ENCODE peak calls at places on chromosomes 6 and 20, in ten cellular contexts. One of them, this sample, is unnamed.
A peak's percentile ranks its signal among the peaks of the same experiment; 100 is the strongest.

GRCh38 chr20:3751664-3752385 is 15.7 kb downstream of the ADISSP start:
- DNase-seq in HepG2: no peak
- DNase-seq in kidney: no peak
- DNase-seq in adipocyte: no peak
- DNase-seq in H9: peak; percentile 95
- DNase-seq in mammary epithelial cell: no peak
- DNase-seq in HCT116: no peak
- DNase-seq in neural progenitor cell: peak; percentile 87
- DNase-seq in SK-N-MC: no peak
- DNase-seq in IMR-90: no peak
- DNase-seq in this sample: peak; percentile 40

GRCh38 chr6:129497591-129498555 is 212.1 kb downstream of the ARHGAP18 start:
- DNase-seq in mammary epithelial cell: peak; percentile 33
- DNase-seq in HCT116: no peak
- DNase-seq in adipocyte: no peak
- DNase-seq in HepG2: no peak
- DNase-seq in SK-N-MC: no peak
- DNase-seq in H9: no peak
- DNase-seq in IMR-90: peak; percentile 14
- DNase-seq in neural progenitor cell: no peak
- DNase-seq in kidney: no peak
- DNase-seq in this sample: no peak

GRCh38 chr6:33886673-33887144 is 82.9 kb upstream of the MLN start:
- DNase-seq in HCT116: no peak
- DNase-seq in IMR-90: peak; percentile 41
- DNase-seq in kidney: no peak
- DNase-seq in neural progenitor cell: no peak
- DNase-seq in HepG2: no peak
- DNase-seq in adipocyte: peak; percentile 7
- DNase-seq in SK-N-MC: no peak
- DNase-seq in H9: no peak
- DNase-seq in mammary epithelial cell: no peak
- DNase-seq in this sample: no peak

GRCh38 chr20:59737073-59737691 is 132.8 kb downstream of the PHACTR3 start:
- DNase-seq in HCT116: no peak
- DNase-seq in kidney: no peak
- DNase-seq in H9: no peak
- DNase-seq in adipocyte: no peak
- DNase-seq in mammary epithelial cell: no peak
- DNase-seq in IMR-90: no peak
- DNase-seq in neural progenitor cell: no peak
- DNase-seq in SK-N-MC: no peak
- DNase-seq in HepG2: no peak
- DNase-seq in this sample: no peak

GRCh38 chr6:113414511-113414910 is 442.6 kb upstream of the MARCKS start:
- DNase-seq in adipocyte: peak; percentile 85
- DNase-seq in SK-N-MC: no peak
- DNase-seq in HepG2: peak; percentile 40
- DNase-seq in neural progenitor cell: no peak
- DNase-seq in mammary epithelial cell: peak; percentile 76
- DNase-seq in IMR-90: peak; percentile 81
- DNase-seq in HCT116: peak; percentile 57
- DNase-seq in kidney: no peak
- DNase-seq in H9: no peak
- DNase-seq in this sample: no peak

GRCh38 chr6:156953478-156954146 is 176.4 kb downstream of the ARID1B start:
- DNase-seq in mammary epithelial cell: peak; percentile 96
- DNase-seq in IMR-90: peak; percentile 99
- DNase-seq in H9: no peak
- DNase-seq in adipocyte: peak; percentile 98
- DNase-seq in HCT116: peak; percentile 42
- DNase-seq in SK-N-MC: peak; percentile 93
- DNase-seq in neural progenitor cell: peak; percentile 85
- DNase-seq in kidney: no peak
- DNase-seq in HepG2: peak; percentile 95
- DNase-seq in this sample: peak; percentile 30

GRCh38 chr6:56370591-56371198 is 123.3 kb upstream of the COL21A1 start:
- DNase-seq in HCT116: no peak
- DNase-seq in mammary epithelial cell: peak; percentile 92
- DNase-seq in neural progenitor cell: no peak
- DNase-seq in IMR-90: peak; percentile 87
- DNase-seq in H9: no peak
- DNase-seq in kidney: no peak
- DNase-seq in SK-N-MC: no peak
- DNase-seq in HepG2: peak; percentile 58
- DNase-seq in adipocyte: peak; percentile 87
- DNase-seq in this sample: no peak

GRCh38 chr6:168035098-168035660 is 37.7 kb downstream of the KIF25 start:
- DNase-seq in HCT116: no peak
- DNase-seq in IMR-90: peak; percentile 78
- DNase-seq in mammary epithelial cell: no peak
- DNase-seq in HepG2: no peak
- DNase-seq in H9: peak; percentile 83
- DNase-seq in kidney: peak; percentile 89
- DNase-seq in adipocyte: peak; percentile 46
- DNase-seq in neural progenitor cell: peak; percentile 91
- DNase-seq in SK-N-MC: peak; percentile 82
- DNase-seq in this sample: no peak

GRCh38 chr6:24432611-24433010 is 29.9 kb downstream of the MRS2 start:
- DNase-seq in SK-N-MC: no peak
- DNase-seq in kidney: no peak
- DNase-seq in adipocyte: no peak
- DNase-seq in neural progenitor cell: no peak
- DNase-seq in H9: no peak
- DNase-seq in IMR-90: no peak
- DNase-seq in HepG2: no peak
- DNase-seq in HCT116: no peak
- DNase-seq in mammary epithelial cell: no peak
- DNase-seq in this sample: no peak

GRCh38 chr6:137297887-137298286 is 78.7 kb upstream of the IFNGR1 start:
- DNase-seq in SK-N-MC: no peak
- DNase-seq in H9: peak; percentile 91
- DNase-seq in HepG2: no peak
- DNase-seq in kidney: no peak
- DNase-seq in IMR-90: peak; percentile 80
- DNase-seq in mammary epithelial cell: no peak
- DNase-seq in HCT116: no peak
- DNase-seq in neural progenitor cell: peak; percentile 64
- DNase-seq in adipocyte: peak; percentile 16
- DNase-seq in this sample: peak; percentile 88

GRCh38 chr6:14804001-14804401 is 441.9 kb upstream of the JARID2 start:
- DNase-seq in adipocyte: peak; percentile 26
- DNase-seq in IMR-90: no peak
- DNase-seq in SK-N-MC: no peak
- DNase-seq in HepG2: no peak
- DNase-seq in mammary epithelial cell: peak; percentile 80
- DNase-seq in H9: no peak
- DNase-seq in neural progenitor cell: no peak
- DNase-seq in kidney: no peak
- DNase-seq in HCT116: no peak
- DNase-seq in this sample: no peak

GRCh38 chr20:52269327-52269726 is 77.7 kb upstream of the ZFP64 start:
- DNase-seq in HCT116: no peak
- DNase-seq in HepG2: no peak
- DNase-seq in mammary epithelial cell: no peak
- DNase-seq in neural progenitor cell: no peak
- DNase-seq in SK-N-MC: peak; percentile 90
- DNase-seq in IMR-90: no peak
- DNase-seq in H9: no peak
- DNase-seq in adipocyte: peak; percentile 3
- DNase-seq in kidney: no peak
- DNase-seq in this sample: no peak

GRCh38 chr6:161835426-161836029 is 561.7 kb upstream of the AGPAT4 start:
- DNase-seq in IMR-90: no peak
- DNase-seq in HCT116: no peak
- DNase-seq in H9: no peak
- DNase-seq in SK-N-MC: no peak
- DNase-seq in adipocyte: no peak
- DNase-seq in neural progenitor cell: no peak
- DNase-seq in kidney: no peak
- DNase-seq in mammary epithelial cell: no peak
- DNase-seq in HepG2: peak; percentile 13
- DNase-seq in this sample: no peak

GRCh38 chr6:30802731-30803130 is 58.4 kb upstream of the IER3 start:
- DNase-seq in mammary epithelial cell: peak; percentile 54
- DNase-seq in neural progenitor cell: no peak
- DNase-seq in HepG2: no peak
- DNase-seq in adipocyte: no peak
- DNase-seq in kidney: no peak
- DNase-seq in HCT116: no peak
- DNase-seq in SK-N-MC: no peak
- DNase-seq in H9: no peak
- DNase-seq in IMR-90: no peak
- DNase-seq in this sample: no peak

GRCh38 chr20:19881080-19881840 is 123.2 kb downstream of the RIN2 start:
- DNase-seq in H9: no peak
- DNase-seq in HCT116: no peak
- DNase-seq in HepG2: no peak
- DNase-seq in adipocyte: no peak
- DNase-seq in kidney: no peak
- DNase-seq in IMR-90: no peak
- DNase-seq in SK-N-MC: no peak
- DNase-seq in mammary epithelial cell: no peak
- DNase-seq in neural progenitor cell: no peak
- DNase-seq in this sample: no peak
- H3K9ac ChIP-seq in H9: no peak overlapping the region
- H3K9ac ChIP-seq in HCT116: no peak overlapping the region
- H3K9ac ChIP-seq in HepG2: no peak overlapping the region
- H3K9ac ChIP-seq in adipocyte: no peak overlapping the region
- H3K9ac ChIP-seq in kidney: no peak overlapping the region
- H3K9ac ChIP-seq in IMR-90: peak overlapping the region; percentile 81
- H3K9ac ChIP-seq in SK-N-MC: no peak overlapping the region
- H3K9ac ChIP-seq in mammary epithelial cell: no peak overlapping the region
- H3K9ac ChIP-seq in neural progenitor cell: no peak overlapping the region
- H3K9ac ChIP-seq in this sample: no peak overlapping the region

DNA sequence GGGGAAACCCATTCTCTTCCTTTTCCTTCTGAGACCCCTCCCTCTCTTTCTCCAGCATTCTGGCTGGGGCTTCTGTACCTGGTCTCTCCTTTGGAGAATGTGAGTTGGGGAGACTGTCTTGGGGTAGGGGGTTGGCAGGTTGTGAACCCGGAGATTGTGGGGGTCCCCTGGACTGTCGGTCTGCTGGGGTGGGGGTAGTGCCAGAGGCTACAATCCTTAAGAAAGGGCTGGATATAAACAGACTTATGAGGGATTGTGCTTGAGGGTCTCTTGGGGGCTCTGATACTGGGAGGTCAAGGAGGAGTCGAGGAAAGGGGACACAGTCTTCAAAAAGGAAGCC is 2.4 kb downstream of the SPAG4 start:
- DNase-seq in kidney: no peak
- DNase-seq in HepG2: no peak
- DNase-seq in IMR-90: no peak
- DNase-seq in SK-N-MC: no peak
- DNase-seq in neural progenitor cell: no peak
- DNase-seq in adipocyte: no peak
- DNase-seq in H9: no peak
- DNase-seq in HCT116: no peak
- DNase-seq in mammary epithelial cell: no peak
- DNase-seq in this sample: no peak
- H3K9ac ChIP-seq in kidney: no peak overlapping the region
- H3K9ac ChIP-seq in HepG2: peak overlapping the region; percentile 85
- H3K9ac ChIP-seq in IMR-90: peak overlapping the region; percentile 49
- H3K9ac ChIP-seq in SK-N-MC: no peak overlapping the region
- H3K9ac ChIP-seq in neural progenitor cell: no peak overlapping the region
- H3K9ac ChIP-seq in adipocyte: no peak overlapping the region
- H3K9ac ChIP-seq in H9: no peak overlapping the region
- H3K9ac ChIP-seq in HCT116: peak overlapping the region; percentile 72
- H3K9ac ChIP-seq in mammary epithelial cell: no peak overlapping the region
- H3K9ac ChIP-seq in this sample: peak overlapping the region; percentile 79

DNA sequence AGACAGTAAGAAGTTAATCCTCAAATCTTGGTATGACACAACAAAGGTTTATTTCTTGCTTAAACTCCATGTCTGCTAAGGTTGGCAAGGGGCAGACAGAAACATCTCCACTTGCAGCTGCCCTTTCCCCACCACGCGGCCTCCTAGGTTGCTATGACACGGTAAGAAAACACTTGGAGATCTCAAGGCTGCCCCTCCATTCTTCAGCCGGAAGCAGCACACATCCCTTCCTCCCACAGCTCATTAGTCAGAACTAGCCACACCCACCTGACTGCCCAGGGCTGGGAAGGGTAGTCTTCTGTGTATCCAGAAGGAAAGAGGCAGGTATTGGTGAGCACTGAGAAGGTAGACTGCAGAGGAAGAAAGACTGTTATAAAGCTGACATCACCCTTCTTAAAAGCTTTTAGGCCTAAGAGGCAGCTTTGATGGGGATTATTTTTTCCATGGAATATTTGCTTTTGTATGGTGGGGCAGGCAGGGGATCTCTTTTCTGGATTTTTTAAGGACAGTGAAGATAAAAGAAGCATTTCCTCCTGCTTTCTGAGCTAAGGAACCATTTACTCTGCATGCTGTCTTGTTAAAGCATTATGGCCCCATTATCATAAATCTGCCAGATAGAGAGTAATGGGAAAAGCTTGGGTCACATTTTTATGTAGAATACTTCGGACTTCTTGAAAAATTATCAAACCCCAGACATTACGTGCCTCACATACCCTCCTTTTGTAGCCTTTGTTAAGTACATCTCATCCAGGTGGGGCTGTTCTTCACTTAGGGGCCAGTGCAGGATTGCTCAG is 41.6 kb downstream of the MRAP2 start:
- DNase-seq in kidney: no peak
- DNase-seq in neural progenitor cell: peak; percentile 26
- DNase-seq in adipocyte: no peak
- DNase-seq in HCT116: peak; percentile 6
- DNase-seq in IMR-90: peak; percentile 7
- DNase-seq in H9: peak; percentile 78
- DNase-seq in HepG2: no peak
- DNase-seq in SK-N-MC: no peak
- DNase-seq in mammary epithelial cell: peak; percentile 50
- DNase-seq in this sample: no peak
- H3K9ac ChIP-seq in kidney: no peak overlapping the region
- H3K9ac ChIP-seq in neural progenitor cell: no peak overlapping the region
- H3K9ac ChIP-seq in adipocyte: no peak overlapping the region
- H3K9ac ChIP-seq in HCT116: no peak overlapping the region
- H3K9ac ChIP-seq in IMR-90: no peak overlapping the region
- H3K9ac ChIP-seq in H9: no peak overlapping the region
- H3K9ac ChIP-seq in HepG2: no peak overlapping the region
- H3K9ac ChIP-seq in SK-N-MC: no peak overlapping the region
- H3K9ac ChIP-seq in mammary epithelial cell: no peak overlapping the region
- H3K9ac ChIP-seq in this sample: no peak overlapping the region

DNA sequence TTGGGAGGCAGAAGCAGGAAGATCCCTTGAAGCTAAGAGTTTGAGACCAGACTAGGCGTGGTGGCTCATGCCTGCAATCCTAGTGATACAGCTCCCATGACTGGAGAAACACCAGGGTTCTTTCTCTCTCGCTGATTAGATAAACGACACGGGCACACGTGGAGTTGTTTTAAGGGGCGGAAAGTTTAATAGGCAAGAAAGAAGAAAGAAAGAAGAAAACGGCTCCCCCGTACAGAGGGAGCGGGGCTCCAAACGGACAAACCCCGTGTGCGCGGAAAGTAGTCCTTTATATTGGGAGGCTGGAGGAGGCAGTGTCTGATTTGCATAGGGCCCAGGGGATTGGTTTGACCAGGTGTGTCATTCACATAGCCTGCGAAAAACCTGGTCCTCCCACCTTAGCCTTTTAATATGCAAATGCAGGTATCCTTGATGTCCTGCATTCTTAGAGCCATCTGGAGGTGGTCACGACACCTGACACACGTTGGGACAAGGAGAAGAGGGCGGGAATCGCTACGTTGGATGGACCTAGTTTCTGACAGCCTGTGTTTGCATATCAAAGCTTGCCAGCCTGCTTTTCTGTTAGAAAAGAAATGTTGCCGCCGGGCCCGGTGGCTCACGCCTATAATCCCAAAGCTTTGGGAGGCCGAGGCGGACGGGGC is 12.0 kb upstream of the CLPSL2 start:
- DNase-seq in neural progenitor cell: peak; percentile 79
- DNase-seq in adipocyte: no peak
- DNase-seq in SK-N-MC: no peak
- DNase-seq in kidney: no peak
- DNase-seq in HCT116: peak; percentile 50
- DNase-seq in HepG2: no peak
- DNase-seq in mammary epithelial cell: peak; percentile 35
- DNase-seq in IMR-90: no peak
- DNase-seq in H9: peak; percentile 99
- DNase-seq in this sample: peak; percentile 78
- H3K9ac ChIP-seq in neural progenitor cell: no peak overlapping the region
- H3K9ac ChIP-seq in adipocyte: no peak overlapping the region
- H3K9ac ChIP-seq in SK-N-MC: no peak overlapping the region
- H3K9ac ChIP-seq in kidney: no peak overlapping the region
- H3K9ac ChIP-seq in HCT116: no peak overlapping the region
- H3K9ac ChIP-seq in HepG2: no peak overlapping the region
- H3K9ac ChIP-seq in mammary epithelial cell: no peak overlapping the region
- H3K9ac ChIP-seq in IMR-90: no peak overlapping the region
- H3K9ac ChIP-seq in H9: peak overlapping the region; percentile 77
- H3K9ac ChIP-seq in this sample: peak overlapping the region; percentile 65

This sample was measured in NT2/D1.